ENCODE peak calls at places on chromosomes 11 and 22, in four cellular contexts. O is IMR-90, L is neuronal stem cell, A is H9. P is an unnamed sample.

GRCh38 chr11:72227316-72228228 is 3.0 kb downstream of the INPPL1 start:
- DNase-seq in O (peak; percentile 47), L (no peak), A (peak; percentile 21), P (peak; percentile 78)

GRCh38 chr11:119481667-119482400 is 58.9 kb upstream of the THY1 start:
- DNase-seq in O (no peak), L (no peak), A (no peak), P (no peak)

GRCh38 chr11:12625438-12626071 is 48.7 kb upstream of the TEAD1 start:
- DNase-seq in O (peak; percentile 98), L (no peak), A (no peak), P (no peak)

GRCh38 chr11:57506522-57506921 is 9.0 kb downstream of the SLC43A1 start:
- DNase-seq in O (no peak), L (no peak), A (no peak), P (no peak)

GRCh38 chr11:133803026-133803425 is 42.3 kb downstream of the SPATA19 start:
- DNase-seq in O (no peak), L (no peak), A (no peak), P (no peak)

GRCh38 chr11:2517386-2518064 is 72.7 kb downstream of the KCNQ1 start:
- DNase-seq in O (no peak), L (no peak), A (peak; percentile 20), P (peak; percentile 22)

GRCh38 chr11:108965602-108966001 is 300.7 kb downstream of the DDX10 start:
- DNase-seq in O (peak; percentile 88), L (no peak), A (no peak), P (peak; percentile 70)

GRCh38 chr22:40592352-40593113 is 44.0 kb downstream of the MRTFA start:
- DNase-seq in O (no peak), L (no peak), A (no peak), P (peak; percentile 80)

GRCh38 chr11:64455436-64456261 is 96.7 kb downstream of the RPS6KA4 start:
- DNase-seq in O (no peak), L (no peak), A (no peak), P (no peak)

GRCh38 chr11:79437981-79438630 is 2.7 kb downstream of the TENM4 start:
- DNase-seq in O (peak; percentile 63), L (no peak), A (peak; percentile 61), P (no peak)

GRCh38 chr22:29312218-29313125 is 3.0 kb downstream of the RASL10A start:
- DNase-seq in O (no peak), L (no peak), A (no peak), P (no peak)

GRCh38 chr22:31155425-31155824 is 4.6 kb upstream of the RNF185 start:
- DNase-seq in O (peak; percentile 80), L (no peak), A (no peak), P (no peak)

GRCh38 chr22:28102413-28102812 is 183.4 kb upstream of the PITPNB start:
- DNase-seq in O (no peak), L (no peak), A (no peak), P (no peak)
- H3K23ac ChIP-seq in O (no peak overlapping the region), L (no peak overlapping the region), A (no peak overlapping the region), P (no peak overlapping the region)

DNA sequence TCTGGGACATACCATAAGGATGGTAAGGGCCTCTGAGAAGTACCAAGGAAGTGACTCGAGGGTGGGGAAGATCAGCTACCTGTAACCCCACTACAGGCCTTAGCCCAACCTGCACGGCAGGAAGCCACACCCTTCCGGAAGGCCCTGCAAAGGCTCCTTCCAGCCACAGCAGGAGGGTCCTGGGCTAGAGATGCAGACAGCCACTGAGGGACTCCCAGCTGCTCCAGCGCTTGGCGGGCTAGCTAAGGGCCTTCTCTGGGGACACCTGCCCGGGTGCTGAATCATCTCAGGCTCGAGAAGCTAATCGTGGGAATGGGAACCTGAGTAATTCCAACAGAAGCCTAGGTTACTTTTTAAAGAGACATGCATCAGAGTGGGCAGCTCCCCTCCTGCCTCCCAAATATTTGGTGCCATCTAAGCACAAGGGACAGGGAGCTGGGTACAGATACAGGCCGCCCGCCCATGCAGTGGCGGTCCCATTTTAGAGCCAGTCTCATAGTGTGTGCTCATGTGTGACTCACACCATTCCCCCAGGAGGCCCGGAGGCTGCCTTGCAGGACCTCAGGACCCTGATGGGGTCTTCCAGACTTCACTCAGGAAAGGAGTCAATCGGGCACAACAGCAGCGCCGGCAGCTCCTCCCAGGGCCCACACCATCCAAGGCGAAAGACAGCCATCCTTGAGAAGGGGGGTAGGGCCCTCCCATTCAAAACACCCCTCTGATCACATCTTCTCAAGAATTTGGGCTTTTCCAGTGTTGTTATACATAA is 8.0 kb downstream of the MYH9 start:
- DNase-seq in O (peak; percentile 59), L (no peak), A (no peak), P (no peak)
- H3K27ac ChIP-seq in O (peak overlapping the region; percentile 27), L (no peak overlapping the region), A (no peak overlapping the region), P (no peak overlapping the region)

GRCh38 chr11:93858376-93858775 is 8.0 kb upstream of the VSTM5 start:
- DNase-seq in O (no peak), L (no peak), A (no peak), P (no peak)
- H2AK5ac ChIP-seq in O (no peak overlapping the region), L (no peak overlapping the region), A (no peak overlapping the region), P (no peak overlapping the region)

GRCh38 chr22:38110863-38111852 is 674 bp upstream of the BAIAP2L2 start:
- DNase-seq in O (no peak), L (no peak), A (peak; percentile 68), P (no peak)

GRCh38 chr22:38109391-38110000 is 988 bp downstream of the BAIAP2L2 start:
- DNase-seq in O (no peak), L (no peak), A (no peak), P (peak; percentile 8)

GRCh38 chr22:38110008-38110862 is at the start of gene BAIAP2L2:
- DNase-seq in O (no peak), L (no peak), A (peak; percentile 40), P (no peak)

GRCh38 chr22:38112361-38112760 is 1.9 kb upstream of the BAIAP2L2 start:
- DNase-seq in O (no peak), L (no peak), A (no peak), P (no peak)

DNA sequence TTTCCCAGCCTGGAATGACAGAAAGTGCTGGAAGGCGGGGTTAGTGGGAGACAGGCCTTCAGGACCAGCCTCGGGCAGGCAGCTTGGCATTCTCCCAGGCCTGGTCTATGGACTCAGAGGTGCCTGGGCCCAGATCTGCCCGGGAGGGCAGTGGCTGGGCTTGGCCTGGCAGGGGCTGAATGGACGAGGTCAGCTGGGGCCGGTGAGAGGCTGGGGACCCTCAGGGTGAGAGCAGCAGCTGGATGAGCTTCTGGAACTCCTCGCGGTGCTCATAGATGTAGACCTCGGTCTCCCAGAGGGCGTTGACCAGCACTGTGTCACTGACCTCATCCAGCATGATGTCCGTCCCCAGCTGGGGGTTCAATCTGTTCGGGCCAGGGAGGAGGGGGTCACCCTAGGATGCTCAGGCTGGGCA is 1.5 kb upstream of the BAIAP2L2 start:
- DNase-seq in O (no peak), L (no peak), A (no peak), P (no peak)
- H3K23ac ChIP-seq in O (no peak overlapping the region), L (no peak overlapping the region), A (no peak overlapping the region), P (no peak overlapping the region)

DNA sequence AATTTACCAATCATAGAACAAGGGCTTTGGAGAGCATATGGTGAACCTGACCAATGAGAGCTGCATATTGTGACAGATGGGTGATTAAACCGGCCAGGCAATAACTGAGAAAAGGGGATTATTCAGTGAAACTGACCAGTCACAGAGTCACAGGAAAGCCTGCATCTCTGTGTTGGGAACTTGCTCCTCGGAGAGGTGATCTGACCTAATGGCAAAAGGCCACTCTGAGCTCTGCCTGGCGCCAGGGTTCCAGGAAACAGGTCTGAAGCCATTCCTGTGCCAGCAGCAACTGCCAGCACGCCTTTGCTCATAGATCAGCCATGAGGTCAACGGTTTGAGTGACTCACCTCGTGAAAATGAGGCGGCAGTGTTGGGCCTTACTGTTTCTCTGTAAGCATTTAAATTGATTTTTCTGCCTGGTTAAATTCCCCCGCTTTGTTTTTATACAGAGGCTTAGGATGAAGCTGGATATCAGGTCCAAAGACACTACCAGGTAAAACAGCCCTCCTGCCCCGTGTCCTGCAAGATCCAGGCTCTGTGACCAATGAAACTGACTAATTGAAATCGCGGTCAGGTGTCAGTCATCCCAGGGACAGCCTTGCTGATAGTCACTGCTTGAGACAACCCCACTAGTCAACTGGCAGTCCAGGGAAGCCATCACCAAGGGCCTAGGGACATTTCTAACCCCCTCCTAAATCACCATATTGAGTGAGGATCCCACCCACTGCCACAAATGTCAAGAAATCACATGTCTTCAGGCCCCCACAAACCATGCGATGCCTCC is 35.8 kb upstream of the MYOD1 start:
- DNase-seq in O (peak; percentile 66), L (no peak), A (no peak), P (peak; percentile 95)
- H3K27ac ChIP-seq in O (no peak overlapping the region), L (no peak overlapping the region), A (no peak overlapping the region), P (no peak overlapping the region)

GRCh38 chr22:37329239-37330140 is 47.2 kb downstream of the CYTH4 start:
- DNase-seq in O (peak; percentile 31), L (no peak), A (no peak), P (no peak)
- H2AK5ac ChIP-seq in O (peak overlapping the region; percentile 98), L (peak overlapping the region; percentile 65), A (no peak overlapping the region), P (no peak overlapping the region)

DNA sequence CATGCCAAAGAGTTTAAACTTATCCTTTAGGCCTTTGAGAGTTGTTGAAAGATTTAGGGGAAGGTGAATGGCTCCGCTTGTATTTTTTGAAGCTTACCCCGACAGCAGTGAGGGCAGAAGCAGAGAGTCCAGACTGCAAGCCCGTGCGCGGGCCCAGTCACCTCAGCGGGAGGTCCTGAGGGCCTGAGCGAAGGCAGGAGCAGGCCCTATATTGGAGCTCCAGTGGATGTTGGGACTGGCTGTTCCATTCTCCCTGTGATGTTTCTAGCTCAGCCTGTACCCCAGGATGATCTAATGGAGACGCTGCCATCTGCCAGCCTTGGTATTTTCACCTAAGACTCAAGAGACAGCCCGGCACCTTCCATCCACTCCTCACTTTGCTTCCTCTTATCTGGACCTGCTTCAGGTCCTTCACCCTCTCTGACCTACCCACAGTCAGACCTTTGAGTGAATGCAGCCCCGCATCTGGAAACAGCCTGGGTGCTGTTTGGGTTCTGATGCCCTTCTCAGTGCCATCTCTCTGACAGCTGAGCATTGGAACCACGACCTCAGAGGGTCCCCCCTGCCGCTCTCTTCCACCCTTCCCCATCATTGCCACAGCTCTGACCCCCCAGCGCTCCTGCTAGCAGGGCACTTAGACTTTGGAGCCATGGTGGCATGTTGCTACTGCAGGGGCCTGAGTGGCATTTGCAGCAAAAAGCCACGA is 628.2 kb upstream of the CADM1 start:
- DNase-seq in O (no peak), L (no peak), A (no peak), P (no peak)
- H3K23ac ChIP-seq in O (no peak overlapping the region), L (no peak overlapping the region), A (no peak overlapping the region), P (no peak overlapping the region)

GRCh38 chr22:48960981-48961655 is 866.6 kb downstream of the BRD1 start:
- DNase-seq in O (no peak), L (no peak), A (peak; percentile 26), P (no peak)
- H3K27ac ChIP-seq in O (no peak overlapping the region), L (no peak overlapping the region), A (no peak overlapping the region), P (no peak overlapping the region)